ENCODE peak calls at places on chromosomes 11 and 22, in four cellular contexts. One of them, this sample, is unnamed.

GRCh38 chr22:27057717-27058116 is 400.3 kb downstream of the MIAT start:
- DNase-seq in breast epithelium: no peak
- DNase-seq in HepG2: no peak
- DNase-seq in NCI-H1105: no peak
- DNase-seq in this sample: peak; percentile 9

GRCh38 chr11:12130180-12130980 is 20.0 kb downstream of the MICAL2 start:
- DNase-seq in NCI-H1105: no peak
- DNase-seq in HepG2: no peak
- DNase-seq in breast epithelium: no peak
- DNase-seq in this sample: no peak

GRCh38 chr22:48900626-48901025 is 927.0 kb downstream of the BRD1 start:
- DNase-seq in HepG2: no peak
- DNase-seq in NCI-H1105: no peak
- DNase-seq in breast epithelium: no peak
- DNase-seq in this sample: no peak

GRCh38 chr11:117130879-117131278 is 13.2 kb upstream of the PAFAH1B2 start:
- DNase-seq in HepG2: no peak
- DNase-seq in breast epithelium: no peak
- DNase-seq in NCI-H1105: no peak
- DNase-seq in this sample: no peak

GRCh38 chr11:121777056-121777455 is 324.3 kb upstream of the SORL1-AS1 start:
- DNase-seq in HepG2: no peak
- DNase-seq in breast epithelium: no peak
- DNase-seq in NCI-H1105: no peak
- DNase-seq in this sample: no peak

GRCh38 chr11:73759520-73760065 is 1.3 kb downstream of the RAB6A start:
- DNase-seq in breast epithelium: no peak
- DNase-seq in HepG2: no peak
- DNase-seq in NCI-H1105: no peak
- DNase-seq in this sample: no peak

GRCh38 chr22:46081036-46081830 is 69.1 kb upstream of the PPARA start:
- DNase-seq in HepG2: no peak
- DNase-seq in NCI-H1105: no peak
- DNase-seq in breast epithelium: peak; percentile 52
- DNase-seq in this sample: no peak

GRCh38 chr11:40445391-40445790 is 1014.1 kb downstream of the LRRC4C start:
- DNase-seq in HepG2: peak; percentile 8
- DNase-seq in NCI-H1105: no peak
- DNase-seq in breast epithelium: no peak
- DNase-seq in this sample: no peak

GRCh38 chr11:120608760-120609211 is 97.2 kb downstream of the GRIK4 start:
- DNase-seq in HepG2: no peak
- DNase-seq in NCI-H1105: no peak
- DNase-seq in breast epithelium: no peak
- DNase-seq in this sample: no peak

GRCh38 chr22:30609260-30610185 is 2.5 kb downstream of the TCN2 start:
- DNase-seq in NCI-H1105: no peak
- DNase-seq in HepG2: no peak
- DNase-seq in breast epithelium: no peak
- DNase-seq in this sample: no peak